ENCODE peak calls at places on chromosome 19, in ten cellular contexts. Q is tibial nerve; N is Caco-2; Y is GM23338; O is endodermal cell; X is pancreas; W is CD8-positive, alpha-beta T cell; F is SJSA1; M is adrenal gland; H is ascending aorta. L is an unnamed sample. For H3K27me3 and H3K36me3, the result is how much of the 10 kb centered on the place peaks cover.

GRCh38 chr19:29013325-29013724 is 199.6 kb downstream of the UQCRFS1 start:
- DNase-seq in Y (peak), N (no peak), F (no peak), H (no peak), W (no peak), O (peak), M (no peak), Q (no peak), X (no peak), L (peak)

GRCh38 chr19:47895165-47895782 is 9.2 kb upstream of the SULT2A1 start:
- DNase-seq in N (no peak), Y (no peak), X (no peak), H (no peak), W (no peak), O (no peak), F (no peak), Q (no peak), M (peak), L (no peak)

GRCh38 chr19:51107406-51108065 is 673 bp downstream of the CTU1 start:
- DNase-seq in F (no peak), Q (no peak), N (no peak), Y (peak), M (no peak), X (no peak), W (no peak), H (no peak), O (no peak), L (no peak)

GRCh38 chr19:1410136-1410786 is 2.9 kb downstream of the DAZAP1 start:
- DNase-seq in Q (no peak), Y (no peak), N (no peak), F (no peak), M (peak), H (no peak), X (peak), O (no peak), W (no peak), L (no peak)

GRCh38 chr19:12611361-12611699 is 610 bp downstream of the ZNF791 start:
- DNase-seq in H (peak), X (peak), F (peak), W (no peak), N (peak), Y (peak), M (peak), Q (peak), O (peak), L (peak)

GRCh38 chr19:54469496-54469934 is 3.6 kb downstream of the CDC42EP5 start:
- DNase-seq in Y (no peak), O (peak), W (no peak), N (no peak), H (peak), Q (no peak), X (peak), F (no peak), M (peak), L (peak)

GRCh38 chr19:29590278-29590677 is 15.8 kb upstream of the POP4 start:
- DNase-seq in X (no peak), Q (no peak), O (no peak), M (no peak), N (no peak), W (no peak), F (no peak), H (peak), Y (peak), L (no peak)

GRCh38 chr19:30165228-30165813 is 206.9 kb upstream of the ZNF536 start:
- DNase-seq in F (no peak), N (no peak), M (no peak), Y (no peak), H (peak), X (no peak), O (no peak), Q (no peak), W (no peak), L (peak)

GRCh38 chr19:35266904-35267817 is 1.6 kb upstream of the USF2 start:
- DNase-seq in H (peak), O (peak), W (peak), X (peak), F (no peak), Y (peak), N (peak), Q (no peak), M (peak), L (peak)

GRCh38 chr19:28184997-28185396 is 1028.0 kb downstream of the UQCRFS1 start:
- DNase-seq in F (no peak), O (no peak), Y (no peak), M (peak), W (no peak), N (no peak), X (no peak), Q (no peak), H (no peak), L (no peak)

GRCh38 chr19:15379083-15379995 is at the start of gene AKAP8:
- DNase-seq in O (peak), H (peak), Y (peak), N (peak), W (peak), F (peak), M (peak), X (peak), Q (peak), L (peak)

GRCh38 chr19:47707135-47707925 is 5.9 kb upstream of the EHD2 start:
- DNase-seq in Y (peak), H (peak), X (peak), F (peak), W (peak), O (peak), N (peak), M (peak), Q (no peak), L (peak)

GRCh38 chr19:36032251-36033104 is at the start of gene CLIP3:
- DNase-seq in N (no peak), O (peak), M (no peak), Q (no peak), X (no peak), H (peak), F (peak), Y (peak), W (peak), L (peak)

GRCh38 chr19:15461694-15462093 is 2.6 kb downstream of the RASAL3 start:
- DNase-seq in F (no peak), Y (no peak), X (no peak), H (no peak), W (no peak), O (no peak), Q (no peak), M (no peak), N (no peak), L (no peak)

GRCh38 chr19:54481326-54481930 is 8.3 kb upstream of the CDC42EP5 start:
- DNase-seq in O (peak), X (no peak), F (no peak), W (peak), N (peak), Q (no peak), M (peak), H (no peak), Y (peak), L (peak)

GRCh38 chr19:30664358-30665058 is 292.3 kb downstream of the ZNF536 start:
- DNase-seq in Y (peak), M (peak), O (peak), X (peak), F (no peak), N (no peak), W (no peak), H (peak), Q (no peak), L (peak)

GRCh38 chr19:57656346-57656745 is 12.4 kb upstream of the ZSCAN4 start:
- DNase-seq in W (no peak), O (no peak), H (no peak), M (no peak), X (no peak), Y (no peak), F (no peak), Q (no peak), N (no peak), L (no peak)

GRCh38 chr19:13398780-13399726 is 107.2 kb downstream of the CACNA1A start:
- DNase-seq in N (no peak), M (peak), O (no peak), H (no peak), W (no peak), Y (no peak), X (no peak), F (peak), Q (no peak), L (no peak)

GRCh38 chr19:56671613-56671994 is at the start of gene ZNF835:
- DNase-seq in Q (peak), H (peak), O (peak), F (no peak), N (no peak), X (peak), M (peak), W (peak), Y (peak), L (no peak)

GRCh38 chr19:50380767-50381166 is 3.4 kb upstream of the POLD1 start:
- DNase-seq in O (no peak), Y (no peak), H (no peak), M (no peak), F (no peak), W (no peak), N (no peak), X (no peak), Q (no peak), L (no peak)

GRCh38 chr19:14848822-14849221 is at the start of gene OR7A10:
- DNase-seq in H (no peak), Q (no peak), X (no peak), N (no peak), W (no peak), M (no peak), Y (no peak), O (no peak), F (no peak), L (no peak)

GRCh38 chr19:19151418-19151817 is 13.1 kb upstream of the TMEM161A start:
- DNase-seq in O (no peak), F (no peak), N (no peak), H (no peak), X (no peak), W (no peak), Q (no peak), M (no peak), Y (no peak), L (no peak)

GRCh38 chr19:7916908-7917291 is 2.3 kb downstream of the TGFBR3L start:
- DNase-seq in O (no peak), X (no peak), N (no peak), M (no peak), Q (no peak), W (no peak), Y (peak), F (no peak), H (no peak), L (no peak)

GRCh38 chr19:2812414-2813234 is 7.0 kb upstream of the ZNF554 start:
- DNase-seq in O (no peak), F (no peak), W (no peak), N (no peak), X (no peak), Y (no peak), M (no peak), H (no peak), Q (no peak), L (peak)
- H3K4me3 ChIP-seq in O (no peak), F (no peak), W (no peak), N (no peak), X (no peak), Y (no peak), M (no peak), H (no peak), Q (no peak), L (no peak)

GRCh38 chr19:10421981-10422461 is 1.7 kb downstream of the PDE4A start:
- DNase-seq in Q (no peak), H (no peak), W (no peak), M (no peak), O (no peak), N (no peak), Y (no peak), F (no peak), X (no peak), L (peak)

GRCh38 chr19:10419646-10420443 is 493 bp upstream of the PDE4A start:
- DNase-seq in W (no peak), X (no peak), O (peak), N (peak), Y (peak), F (peak), H (no peak), Q (no peak), M (no peak), L (peak)

GRCh38 chr19:10420444-10421239 is at the start of gene PDE4A:
- DNase-seq in H (no peak), Y (peak), W (no peak), Q (no peak), X (no peak), F (peak), O (peak), N (peak), M (no peak), L (peak)

GRCh38 chr19:10422846-10423245 is 2.5 kb downstream of the PDE4A start:
- DNase-seq in F (no peak), Y (no peak), H (no peak), O (no peak), Q (no peak), M (no peak), X (no peak), W (no peak), N (no peak), L (peak)

GRCh38 chr19:10421240-10421948 is 1.1 kb downstream of the PDE4A start:
- DNase-seq in M (no peak), N (no peak), O (no peak), W (no peak), Y (no peak), F (no peak), X (no peak), Q (no peak), H (no peak), L (peak)
- H3K27me3 ChIP-seq in M (half or more), N (under half), O (half or more), W (under half), Y (half or more), F (under half), X (under half), Q (under half), H (under half), L (half or more)

GRCh38 chr19:39202998-39203355 is 1.1 kb downstream of the SYCN start:
- DNase-seq in X (no peak), W (no peak), O (no peak), Y (no peak), M (no peak), F (no peak), Q (no peak), H (no peak), N (no peak), L (no peak)
- H3K36me3 ChIP-seq in X (under half), W (under half), O (under half), Y (under half), M (under half), F (under half), Q (under half), H (under half), N (under half), L (under half)

DNA sequence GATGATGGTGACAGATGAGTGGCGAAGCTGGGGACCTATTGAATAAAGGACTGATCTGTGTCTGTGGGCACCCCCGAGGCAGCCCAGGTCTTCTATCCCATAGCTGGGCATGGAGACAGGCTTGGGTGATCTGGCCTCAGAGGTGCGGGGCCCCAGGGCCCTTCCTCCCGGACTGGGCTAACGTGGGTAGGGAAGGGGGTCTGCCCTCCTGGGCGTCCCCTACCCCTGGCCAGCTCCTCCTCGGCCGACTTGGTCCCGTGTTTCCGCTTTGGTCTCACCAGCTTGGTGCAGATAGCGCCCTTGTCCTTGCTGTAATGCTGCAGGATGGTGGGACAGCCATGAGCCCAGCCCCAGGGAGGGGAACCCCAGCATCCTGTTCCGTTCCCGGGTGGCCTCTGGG is 3.3 kb downstream of the MATK start:
- DNase-seq in H (no peak), N (no peak), X (no peak), O (peak), M (no peak), Q (no peak), F (no peak), Y (no peak), W (no peak), L (peak)
- H3K4me3 ChIP-seq in H (no peak), N (no peak), X (no peak), O (no peak), M (no peak), Q (no peak), F (no peak), Y (no peak), W (no peak), L (no peak)

GRCh38 chr19:17525141-17525540 is 13.7 kb downstream of the PGLS start:
- DNase-seq in H (no peak), W (no peak), F (no peak), N (no peak), M (no peak), O (peak), Q (no peak), X (no peak), Y (no peak), L (peak)

GRCh38 chr19:17520865-17521264 is 9.4 kb downstream of the PGLS start:
- DNase-seq in F (no peak), Q (no peak), N (no peak), W (no peak), M (no peak), O (peak), X (no peak), Y (no peak), H (no peak), L (peak)

GRCh38 chr19:17519967-17520366 is 8.5 kb downstream of the PGLS start:
- DNase-seq in O (no peak), F (no peak), M (no peak), W (no peak), X (no peak), H (no peak), Y (no peak), Q (no peak), N (no peak), L (no peak)

GRCh38 chr19:17524651-17525050 is 13.2 kb downstream of the PGLS start:
- DNase-seq in F (no peak), X (no peak), Y (no peak), M (no peak), W (no peak), O (peak), N (no peak), H (no peak), Q (no peak), L (no peak)

GRCh38 chr19:17522988-17523872 is 11.8 kb downstream of the PGLS start:
- DNase-seq in Q (no peak), W (peak), Y (no peak), X (no peak), M (no peak), H (peak), F (no peak), O (peak), N (no peak), L (peak)
- H3K27me3 ChIP-seq in Q (under half), W (under half), Y (under half), X (under half), M (under half), H (under half), F (under half), O (under half), N (under half), L (under half)

DNA sequence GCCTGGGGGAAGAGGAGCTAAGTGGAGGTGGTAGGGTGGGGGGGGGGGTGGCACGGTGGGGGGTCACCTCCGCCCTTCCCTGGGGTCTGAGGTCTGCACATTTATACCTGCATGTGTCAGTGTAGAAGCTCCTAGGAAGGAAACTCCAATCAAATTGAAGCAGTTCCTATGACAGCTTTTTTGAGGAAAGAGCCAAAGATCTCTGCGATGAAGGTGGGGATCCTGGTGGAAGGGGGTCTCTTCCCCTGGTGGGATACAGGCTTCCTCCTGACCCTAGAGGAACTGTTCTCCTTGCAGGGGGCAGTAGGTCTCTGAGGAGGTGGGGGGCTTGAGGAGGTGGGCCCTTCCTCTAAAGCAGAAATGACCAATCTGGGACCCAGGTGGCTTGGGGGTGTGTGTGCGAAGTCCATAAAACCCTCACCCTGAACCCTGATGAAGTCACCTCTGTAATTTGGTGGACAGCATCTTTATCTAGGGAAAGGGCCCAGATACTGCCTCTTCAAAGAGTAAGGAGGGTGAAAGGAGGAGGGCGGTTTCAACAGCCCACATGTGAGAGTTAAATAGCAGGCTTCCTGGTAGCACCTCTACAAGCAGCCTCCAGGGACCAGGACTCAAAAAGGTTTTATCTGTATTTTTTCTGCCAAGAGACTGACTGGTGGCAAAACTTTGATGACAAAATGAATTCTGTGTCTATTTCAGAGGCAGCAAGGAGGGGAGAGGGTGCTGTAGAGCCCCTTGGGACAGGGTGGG is 12.9 kb downstream of the RANBP3 start:
- DNase-seq in F (no peak), W (no peak), M (no peak), O (no peak), N (no peak), Q (no peak), X (no peak), H (no peak), Y (no peak), L (peak)
- H3K36me3 ChIP-seq in F (under half), W (under half), M (under half), O (under half), N (under half), Q (under half), X (under half), H (under half), Y (under half), L (under half)

GRCh38 chr19:40565355-40565754 is 11.3 kb upstream of the SHKBP1 start:
- DNase-seq in Y (no peak), O (no peak), F (no peak), W (no peak), Q (no peak), N (no peak), M (no peak), X (no peak), H (no peak), L (peak)
- H3K4me3 ChIP-seq in Y (no peak), O (no peak), F (no peak), W (no peak), Q (no peak), N (no peak), M (no peak), X (no peak), H (no peak), L (no peak)